ENCODE peak calls at places on chromosomes 6 and 20, in four cellular contexts. T, A, C and S are unnamed samples.
A peak's percentile ranks its signal among the peaks of the same experiment; 100 is the strongest.

GRCh38 chr20:22700387-22700786 is 116.0 kb upstream of the FOXA2 start:
- DNase-seq in T (no peak), A (no peak), C (no peak), S (peak; percentile 22)

GRCh38 chr6:124888581-124889371 is 73.5 kb upstream of the RNF217 start:
- DNase-seq in T (no peak), A (no peak), C (no peak), S (no peak)

GRCh38 chr20:45361794-45362193 is 1.2 kb upstream of the SYS1 start:
- DNase-seq in T (no peak), A (no peak), C (no peak), S (no peak)

GRCh38 chr6:118890997-118891790 is 2.8 kb upstream of the ASF1A start:
- DNase-seq in T (no peak), A (no peak), C (no peak), S (no peak)

GRCh38 chr6:157238346-157238745 is 85.0 kb downstream of the TMEM242 start:
- DNase-seq in T (no peak), A (no peak), C (no peak), S (no peak)

GRCh38 chr6:16337280-16337975 is 99.0 kb downstream of the GMPR start:
- DNase-seq in T (peak; percentile 95), A (peak; percentile 79), C (peak; percentile 63), S (no peak)

GRCh38 chr6:142380626-142381025 is 78.8 kb downstream of the ADGRG6 start:
- DNase-seq in T (no peak), A (no peak), C (no peak), S (no peak)

GRCh38 chr20:52484438-52484837 is 292.9 kb upstream of the ZFP64 start:
- DNase-seq in T (no peak), A (no peak), C (no peak), S (peak; percentile 82)

GRCh38 chr6:94052754-94053153 is 633.4 kb upstream of the EPHA7 start:
- DNase-seq in T (no peak), A (no peak), C (no peak), S (no peak)

GRCh38 chr20:37524859-37525708 is 2.6 kb downstream of the BLCAP start:
- DNase-seq in T (no peak), A (no peak), C (no peak), S (peak; percentile 89)

GRCh38 chr6:43773050-43773956 is 3.3 kb downstream of the VEGFA start:
- DNase-seq in T (peak; percentile 87), A (no peak), C (peak; percentile 66), S (no peak)

GRCh38 chr6:168147205-168147738 is 68.3 kb upstream of the FRMD1 start:
- DNase-seq in T (no peak), A (no peak), C (no peak), S (no peak)

GRCh38 chr20:50575869-50576720 is 65.9 kb downstream of the PTPN1 start:
- DNase-seq in T (peak; percentile 83), A (no peak), C (peak; percentile 74), S (no peak)

GRCh38 chr20:50574586-50574985 is 64.4 kb downstream of the PTPN1 start:
- DNase-seq in T (no peak), A (no peak), C (no peak), S (no peak)

GRCh38 chr20:50571466-50571865 is 61.3 kb downstream of the PTPN1 start:
- DNase-seq in T (no peak), A (no peak), C (no peak), S (no peak)

GRCh38 chr20:50574108-50574507 is 63.9 kb downstream of the PTPN1 start:
- DNase-seq in T (no peak), A (no peak), C (no peak), S (no peak)

GRCh38 chr20:50572922-50573777 is 63.0 kb downstream of the PTPN1 start:
- DNase-seq in T (peak; percentile 92), A (no peak), C (no peak), S (no peak)
- H3K27ac ChIP-seq in T (peak overlapping the region; percentile 85), A (peak overlapping the region; percentile 42), C (peak overlapping the region; percentile 58), S (no peak overlapping the region)

GRCh38 chr6:35368038-35368887 is 25.9 kb downstream of the PPARD start:
- DNase-seq in T (no peak), A (no peak), C (no peak), S (no peak)

GRCh38 chr6:35370799-35371493 is 28.6 kb downstream of the PPARD start:
- DNase-seq in T (no peak), A (no peak), C (peak; percentile 35), S (no peak)

GRCh38 chr6:35372633-35373032 is 30.3 kb downstream of the PPARD start:
- DNase-seq in T (no peak), A (no peak), C (no peak), S (no peak)

GRCh38 chr6:35370124-35370741 is 27.9 kb downstream of the PPARD start:
- DNase-seq in T (peak; percentile 96), A (no peak), C (peak; percentile 64), S (peak; percentile 82)

GRCh38 chr6:35371494-35372262 is 29.3 kb downstream of the PPARD start:
- DNase-seq in T (no peak), A (no peak), C (no peak), S (no peak)
- H3K27ac ChIP-seq in T (peak overlapping the region; percentile 83), A (no peak overlapping the region), C (no peak overlapping the region), S (no peak overlapping the region)

GRCh38 chr20:51388756-51389542 is 153.6 kb downstream of the NFATC2 start:
- DNase-seq in T (no peak), A (no peak), C (no peak), S (no peak)
- H3K27ac ChIP-seq in T (no peak overlapping the region), A (peak overlapping the region; percentile 36), C (no peak overlapping the region), S (no peak overlapping the region)

GRCh38 chr6:112450663-112451062 is 103.5 kb downstream of the RFPL4B start:
- DNase-seq in T (no peak), A (no peak), C (no peak), S (no peak)
- H3K27ac ChIP-seq in T (no peak overlapping the region), A (no peak overlapping the region), C (no peak overlapping the region), S (no peak overlapping the region)

GRCh38 chr6:89146748-89147715 is 1.2 kb downstream of the PM20D2 start:
- DNase-seq in T (peak; percentile 70), A (no peak), C (no peak), S (peak; percentile 59)
- H3K27ac ChIP-seq in T (peak overlapping the region; percentile 100), A (peak overlapping the region; percentile 85), C (peak overlapping the region; percentile 98), S (peak overlapping the region; percentile 27)

DNA sequence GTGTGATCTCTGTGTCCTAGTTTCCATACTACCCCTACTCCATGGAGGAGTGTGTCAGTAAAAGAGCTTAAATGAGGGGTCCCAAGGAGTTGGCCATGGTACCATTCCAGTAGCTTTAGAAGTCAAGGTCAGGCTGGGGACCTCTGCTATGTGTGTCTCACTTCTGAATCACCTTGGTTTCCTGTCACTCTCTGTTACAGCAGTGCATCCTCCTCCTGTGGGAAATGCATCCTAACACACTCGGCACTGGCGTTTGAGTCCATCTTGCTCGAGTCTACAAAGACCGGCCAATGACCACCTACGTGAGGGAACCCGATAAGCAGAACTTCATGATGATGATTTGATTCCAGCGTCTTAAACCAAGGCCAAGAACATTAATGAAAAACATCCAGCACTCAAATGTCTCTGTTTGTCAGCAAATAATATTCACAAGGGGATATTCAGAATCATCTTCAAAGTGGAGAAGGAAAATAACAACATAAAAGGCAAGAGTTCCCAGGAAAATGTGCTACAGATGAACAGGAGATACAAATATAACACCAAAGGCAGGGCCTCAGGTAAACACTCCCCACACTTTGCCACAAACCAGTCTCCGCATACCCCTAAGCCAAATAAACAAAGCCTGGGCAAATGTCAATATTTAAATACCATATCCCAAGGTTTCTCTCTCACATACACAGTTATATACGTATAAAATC is 32.4 kb downstream of the TRAM2 start:
- DNase-seq in T (no peak), A (no peak), C (no peak), S (no peak)
- H3K27ac ChIP-seq in T (no peak overlapping the region), A (peak overlapping the region; percentile 83), C (peak overlapping the region; percentile 42), S (no peak overlapping the region)

DNA sequence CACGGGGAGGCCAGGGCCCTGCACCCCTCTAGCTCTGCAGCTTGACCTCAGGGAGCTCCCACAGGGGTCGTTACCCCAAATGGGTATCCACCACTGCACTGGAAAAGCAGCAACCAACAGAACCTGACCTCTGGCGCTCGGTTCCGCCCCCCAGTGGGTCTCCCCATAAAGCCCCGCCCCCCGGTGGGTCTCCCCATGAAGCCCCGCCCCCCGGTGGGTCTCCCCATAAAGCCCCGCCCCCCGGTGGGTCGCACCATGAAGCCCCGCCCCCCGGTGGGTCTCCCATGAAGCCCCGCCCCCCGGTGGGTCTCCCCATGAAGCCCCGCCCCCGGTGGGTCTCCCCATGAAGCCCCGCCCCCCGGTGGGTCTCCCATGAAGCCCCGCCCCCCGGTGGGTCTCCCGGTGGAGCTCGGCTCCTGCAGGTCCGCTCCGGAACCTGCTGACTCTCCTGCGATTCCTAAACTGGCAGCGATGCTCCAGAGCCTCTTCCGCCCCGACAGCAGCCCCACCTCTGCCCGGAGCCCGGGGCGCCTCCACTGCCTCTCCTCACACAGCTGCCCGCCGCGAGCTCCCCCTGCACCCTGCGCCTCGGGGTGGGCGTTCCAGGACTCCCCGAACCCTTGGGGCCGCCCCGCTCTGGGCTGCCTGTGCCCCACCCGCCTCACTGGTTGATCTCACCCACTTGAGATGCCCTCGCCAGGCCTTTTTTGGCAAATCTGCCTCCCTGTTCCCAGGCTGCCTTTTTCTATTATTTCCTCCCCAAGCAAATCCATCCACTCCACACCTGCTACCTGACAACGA is 12.1 kb downstream of the SLC2A4RG start:
- DNase-seq in T (peak; percentile 40), A (no peak), C (no peak), S (no peak)
- H3K27ac ChIP-seq in T (no peak overlapping the region), A (no peak overlapping the region), C (no peak overlapping the region), S (no peak overlapping the region)

GRCh38 chr6:46438245-46438644 is 53.0 kb downstream of the RCAN2 start:
- DNase-seq in T (no peak), A (no peak), C (no peak), S (no peak)

GRCh38 chr6:46437671-46438221 is 53.5 kb downstream of the RCAN2 start:
- DNase-seq in T (no peak), A (no peak), C (no peak), S (no peak)

GRCh38 chr6:46444772-46445454 is 46.3 kb downstream of the RCAN2 start:
- DNase-seq in T (no peak), A (no peak), C (no peak), S (no peak)

GRCh38 chr6:46440133-46440532 is 51.1 kb downstream of the RCAN2 start:
- DNase-seq in T (no peak), A (no peak), C (no peak), S (no peak)

DNA sequence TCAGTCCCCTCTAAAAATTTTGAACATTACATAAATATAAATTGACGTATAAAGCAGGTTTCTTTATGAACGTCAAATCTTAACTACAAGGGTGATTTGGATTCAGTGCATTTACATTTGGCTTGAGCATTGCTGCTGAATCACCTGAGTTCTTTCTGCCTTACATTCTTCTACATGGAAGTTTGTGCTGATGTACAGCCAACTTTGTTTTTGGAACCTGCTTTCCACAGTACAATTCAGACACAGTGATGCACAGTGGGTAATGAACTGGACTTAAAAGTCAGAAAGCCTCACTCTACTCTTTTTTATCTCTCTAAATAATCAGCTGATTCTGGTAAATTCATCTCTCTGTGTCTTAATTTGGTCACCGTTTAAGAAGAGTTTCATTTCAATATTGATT is 47.6 kb downstream of the RCAN2 start:
- DNase-seq in T (no peak), A (no peak), C (no peak), S (no peak)
- H3K27ac ChIP-seq in T (no peak overlapping the region), A (no peak overlapping the region), C (no peak overlapping the region), S (no peak overlapping the region)

DNA sequence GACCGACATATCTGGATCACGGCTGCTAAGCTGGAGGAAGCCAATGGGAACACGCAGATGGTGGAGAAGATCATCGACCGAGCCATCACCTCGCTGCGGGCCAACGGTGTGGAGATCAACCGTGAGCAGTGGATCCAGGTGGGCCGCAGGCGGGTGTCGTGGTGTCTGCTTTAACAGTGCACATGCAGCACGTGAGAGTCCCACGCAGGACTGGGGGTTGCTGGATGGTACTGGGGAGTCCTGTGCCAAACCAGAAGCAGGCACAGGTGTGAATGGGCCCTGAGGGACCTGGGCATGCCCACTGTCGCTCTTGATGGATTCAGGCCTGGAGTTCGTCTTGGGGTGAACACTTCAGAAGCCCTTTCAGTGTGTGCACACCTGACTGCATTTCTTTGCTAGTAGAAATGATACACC is 24.6 kb upstream of the C20orf204 start:
- DNase-seq in T (no peak), A (no peak), C (no peak), S (no peak)
- H3K27ac ChIP-seq in T (no peak overlapping the region), A (no peak overlapping the region), C (no peak overlapping the region), S (no peak overlapping the region)